ENCODE peak calls at places on chromosomes 7 and 10, in ten cellular contexts. F is amniotic stem cell; B is CD8-positive, alpha-beta T cell; D is stimulated activated CD8-positive, alpha-beta memory T cell treated with anti-CD3 and anti-CD28 coated beads, Interleukin-7, amount 100 ng/mL, for 48 hours; J is psoas muscle; W is substantia nigra; P is GM13976; Q is SW480; K is HTR-8/SVneo; V is AG10803. H is an unnamed sample.

GRCh38 chr7:151700621-151701185 is 176.2 kb downstream of the PRKAG2 start:
- DNase-seq in J (no peak), D (no peak), K (no peak), F (no peak), B (no peak), V (peak), W (no peak), Q (no peak), P (no peak), H (no peak)

GRCh38 chr7:152894295-152895170 is 135.0 kb downstream of the ACTR3B start:
- DNase-seq in K (peak), V (no peak), B (no peak), J (no peak), Q (no peak), P (peak), W (no peak), D (peak), F (no peak), H (peak)

GRCh38 chr10:93465806-93466675 is 16.1 kb downstream of the MYOF start:
- DNase-seq in B (no peak), D (no peak), Q (peak), F (peak), V (peak), K (peak), P (no peak), W (peak), J (peak), H (no peak)

GRCh38 chr7:105454058-105454739 is 65.5 kb upstream of the SRPK2 start:
- DNase-seq in B (no peak), K (peak), Q (no peak), F (peak), W (no peak), V (peak), P (no peak), J (no peak), D (no peak), H (no peak)

GRCh38 chr7:155237297-155237696 is 60.4 kb upstream of the INSIG1 start:
- DNase-seq in Q (no peak), B (no peak), K (no peak), V (no peak), J (no peak), F (no peak), W (no peak), D (no peak), P (no peak), H (no peak)

GRCh38 chr10:29703276-29703675 is 68.5 kb upstream of the SVIL start:
- DNase-seq in W (peak), B (no peak), P (no peak), F (no peak), V (no peak), J (no peak), D (no peak), Q (no peak), K (no peak), H (no peak)

GRCh38 chr10:17025444-17026295 is 103.9 kb downstream of the CUBN start:
- DNase-seq in Q (no peak), B (peak), W (no peak), P (no peak), V (peak), F (peak), D (peak), K (peak), J (no peak), H (no peak)

GRCh38 chr10:28375399-28376354 is 72.8 kb upstream of the MPP7 start:
- DNase-seq in K (peak), F (no peak), V (peak), P (no peak), D (no peak), B (no peak), W (no peak), Q (no peak), J (no peak), H (no peak)

GRCh38 chr10:100370976-100371706 is 24.1 kb downstream of the SCD start:
- DNase-seq in P (peak), Q (peak), J (peak), K (peak), F (peak), W (peak), V (peak), D (peak), B (peak), H (no peak)

GRCh38 chr10:5692476-5693358 is 8.1 kb downstream of the TASOR2 start:
- DNase-seq in J (peak), V (peak), P (peak), Q (peak), D (peak), F (no peak), B (peak), W (peak), K (no peak), H (no peak)

GRCh38 chr10:1363466-1364121 is 307.4 kb downstream of the WDR37 start:
- DNase-seq in Q (no peak), V (no peak), F (no peak), B (no peak), D (no peak), P (no peak), W (no peak), J (no peak), K (no peak), H (no peak)

GRCh38 chr10:47164800-47165128 is 135.2 kb upstream of the GDF10 start:
- DNase-seq in W (no peak), V (no peak), F (no peak), D (no peak), K (no peak), J (no peak), Q (no peak), P (no peak), B (no peak), H (no peak)

GRCh38 chr10:131870831-131871672 is 29.8 kb upstream of the PPP2R2D start:
- DNase-seq in K (no peak), Q (no peak), J (no peak), P (no peak), V (no peak), B (no peak), W (no peak), D (no peak), F (no peak), H (no peak)

GRCh38 chr10:22367471-22367870 is 22.2 kb downstream of the SPAG6 start:
- DNase-seq in D (no peak), Q (no peak), F (no peak), J (no peak), V (no peak), B (no peak), P (no peak), K (no peak), W (no peak), H (no peak)